ENCODE peak calls at places on chromosomes 7 and 10, in seven cellular contexts. One of them, this sample, is unnamed.

GRCh38 chr10:14588084-14588937 is 186.4 kb downstream of the FAM107B start:
- DNase-seq in CD8-positive, alpha-beta T cell: no peak
- DNase-seq in brain microvascular endothelial cell: peak
- DNase-seq in GM23338: no peak
- DNase-seq in Panc1: no peak
- DNase-seq in GM06990: peak
- DNase-seq in spleen: no peak
- DNase-seq in this sample: no peak

GRCh38 chr10:986137-986825 is 2.0 kb upstream of the GTPBP4 start:
- DNase-seq in CD8-positive, alpha-beta T cell: no peak
- DNase-seq in brain microvascular endothelial cell: peak
- DNase-seq in GM23338: no peak
- DNase-seq in Panc1: no peak
- DNase-seq in GM06990: no peak
- DNase-seq in spleen: no peak
- DNase-seq in this sample: no peak

GRCh38 chr7:26789481-26790175 is 74.8 kb downstream of the SKAP2 start:
- DNase-seq in CD8-positive, alpha-beta T cell: no peak
- DNase-seq in brain microvascular endothelial cell: no peak
- DNase-seq in GM23338: no peak
- DNase-seq in Panc1: no peak
- DNase-seq in GM06990: no peak
- DNase-seq in spleen: no peak
- DNase-seq in this sample: no peak

GRCh38 chr7:158563051-158563450 is 24.6 kb downstream of the PTPRN2 start:
- DNase-seq in CD8-positive, alpha-beta T cell: no peak
- DNase-seq in brain microvascular endothelial cell: no peak
- DNase-seq in GM23338: no peak
- DNase-seq in Panc1: no peak
- DNase-seq in GM06990: no peak
- DNase-seq in spleen: no peak
- DNase-seq in this sample: no peak

GRCh38 chr10:20834825-20835224 is 62.3 kb downstream of the NEBL start:
- DNase-seq in CD8-positive, alpha-beta T cell: no peak
- DNase-seq in brain microvascular endothelial cell: no peak
- DNase-seq in GM23338: no peak
- DNase-seq in Panc1: no peak
- DNase-seq in GM06990: no peak
- DNase-seq in spleen: no peak
- DNase-seq in this sample: no peak

GRCh38 chr10:68364101-68364886 is 31.6 kb upstream of the PBLD start:
- DNase-seq in CD8-positive, alpha-beta T cell: no peak
- DNase-seq in brain microvascular endothelial cell: no peak
- DNase-seq in GM23338: no peak
- DNase-seq in Panc1: no peak
- DNase-seq in GM06990: no peak
- DNase-seq in spleen: no peak
- DNase-seq in this sample: no peak

GRCh38 chr7:27118580-27118979 is 12.0 kb downstream of the HOXA4 start:
- DNase-seq in CD8-positive, alpha-beta T cell: no peak
- DNase-seq in brain microvascular endothelial cell: no peak
- DNase-seq in GM23338: no peak
- DNase-seq in Panc1: no peak
- DNase-seq in GM06990: no peak
- DNase-seq in spleen: no peak
- DNase-seq in this sample: peak

GRCh38 chr10:25063644-25064043 is 47.2 kb downstream of the THNSL1 start:
- DNase-seq in CD8-positive, alpha-beta T cell: no peak
- DNase-seq in brain microvascular endothelial cell: no peak
- DNase-seq in GM23338: no peak
- DNase-seq in Panc1: no peak
- DNase-seq in GM06990: no peak
- DNase-seq in spleen: no peak
- DNase-seq in this sample: no peak

GRCh38 chr7:43234073-43234472 is 121.6 kb downstream of the HECW1 start:
- DNase-seq in CD8-positive, alpha-beta T cell: no peak
- DNase-seq in brain microvascular endothelial cell: no peak
- DNase-seq in GM23338: no peak
- DNase-seq in Panc1: no peak
- DNase-seq in GM06990: no peak
- DNase-seq in spleen: no peak
- DNase-seq in this sample: no peak

GRCh38 chr10:22420787-22421517 is 75.7 kb downstream of the SPAG6 start:
- DNase-seq in CD8-positive, alpha-beta T cell: no peak
- DNase-seq in brain microvascular endothelial cell: no peak
- DNase-seq in GM23338: no peak
- DNase-seq in Panc1: no peak
- DNase-seq in GM06990: no peak
- DNase-seq in spleen: no peak
- DNase-seq in this sample: no peak

GRCh38 chr7:115477193-115477651 is 553.3 kb downstream of the TFEC start:
- DNase-seq in CD8-positive, alpha-beta T cell: no peak
- DNase-seq in brain microvascular endothelial cell: no peak
- DNase-seq in GM23338: peak
- DNase-seq in Panc1: no peak
- DNase-seq in GM06990: no peak
- DNase-seq in spleen: peak
- DNase-seq in this sample: peak

GRCh38 chr10:80191589-80192270 is 13.6 kb downstream of the ANXA11 start:
- DNase-seq in CD8-positive, alpha-beta T cell: no peak
- DNase-seq in brain microvascular endothelial cell: no peak
- DNase-seq in GM23338: no peak
- DNase-seq in Panc1: no peak
- DNase-seq in GM06990: no peak
- DNase-seq in spleen: no peak
- DNase-seq in this sample: peak

GRCh38 chr7:50229964-50230363 is 74.6 kb upstream of the IKZF1 start:
- DNase-seq in CD8-positive, alpha-beta T cell: no peak
- DNase-seq in brain microvascular endothelial cell: no peak
- DNase-seq in GM23338: peak
- DNase-seq in Panc1: no peak
- DNase-seq in GM06990: no peak
- DNase-seq in spleen: no peak
- DNase-seq in this sample: no peak

GRCh38 chr10:101295266-101295665 is 58.7 kb upstream of the BTRC start:
- DNase-seq in CD8-positive, alpha-beta T cell: no peak
- DNase-seq in brain microvascular endothelial cell: no peak
- DNase-seq in GM23338: no peak
- DNase-seq in Panc1: no peak
- DNase-seq in GM06990: no peak
- DNase-seq in spleen: no peak
- DNase-seq in this sample: no peak

GRCh38 chr10:91247360-91248111 is 27.1 kb downstream of the PCGF5 start:
- DNase-seq in CD8-positive, alpha-beta T cell: no peak
- DNase-seq in brain microvascular endothelial cell: peak
- DNase-seq in GM23338: peak
- DNase-seq in Panc1: no peak
- DNase-seq in GM06990: no peak
- DNase-seq in spleen: no peak
- DNase-seq in this sample: peak

GRCh38 chr10:120517196-120517595 is 60.2 kb downstream of the PLPP4 start:
- DNase-seq in CD8-positive, alpha-beta T cell: no peak
- DNase-seq in brain microvascular endothelial cell: no peak
- DNase-seq in GM23338: no peak
- DNase-seq in Panc1: no peak
- DNase-seq in GM06990: no peak
- DNase-seq in spleen: no peak
- DNase-seq in this sample: no peak

This sample was measured in kidney.